ENCODE peak calls at places on chromosomes 2 and 18, in seven cellular contexts. E is pancreas, G is foreskin keratinocyte, W is heart left ventricle, V is IMR-90, D is mucosa of descending colon, K is transverse colon. O is an unnamed sample.

GRCh38 chr2:232984451-232985207 is 28.4 kb downstream of the NGEF start:
- DNase-seq in D (peak; percentile 19), E (no peak), W (no peak), V (no peak), K (no peak), G (no peak), O (no peak)

GRCh38 chr2:45839388-45840251 is 188.1 kb downstream of the PRKCE start:
- DNase-seq in K (no peak), V (peak; percentile 18), D (no peak), E (no peak), W (no peak), G (no peak), O (no peak)

GRCh38 chr18:73040247-73040646 is 172.5 kb upstream of the NETO1 start:
- DNase-seq in W (no peak), V (no peak), G (no peak), K (no peak), E (no peak), D (no peak), O (no peak)

GRCh38 chr2:180376076-180376475 is 369.0 kb upstream of the CWC22 start:
- DNase-seq in G (peak; percentile 15), K (no peak), V (peak; percentile 30), D (no peak), W (no peak), E (no peak), O (no peak)

GRCh38 chr18:71020342-71021096 is 731.7 kb downstream of the SOCS6 start:
- DNase-seq in W (no peak), E (no peak), K (no peak), D (no peak), G (peak; percentile 3), V (peak; percentile 50), O (no peak)

GRCh38 chr2:151670346-151670745 is 63.9 kb downstream of the NEB start:
- DNase-seq in G (no peak), K (no peak), V (no peak), E (no peak), D (no peak), W (no peak), O (no peak)

GRCh38 chr2:168935810-168936581 is 34.9 kb downstream of the G6PC2 start:
- DNase-seq in D (no peak), G (peak; percentile 41), E (no peak), W (no peak), V (peak; percentile 19), K (no peak), O (no peak)

GRCh38 chr2:224039080-224039769 is at the start of gene SERPINE2:
- DNase-seq in W (peak; percentile 60), G (peak; percentile 73), D (peak; percentile 67), V (peak; percentile 37), E (no peak), K (peak; percentile 47), O (no peak)

GRCh38 chr2:66431840-66432511 is 2.9 kb upstream of the MEIS1 start:
- DNase-seq in W (peak; percentile 21), G (no peak), V (no peak), K (no peak), D (peak; percentile 27), E (peak; percentile 46), O (no peak)

GRCh38 chr2:229660951-229661350 is 53.4 kb downstream of the DNER start:
- DNase-seq in E (no peak), V (no peak), W (no peak), G (peak; percentile 72), K (no peak), D (no peak), O (no peak)

GRCh38 chr18:68035709-68036522 is 519.4 kb upstream of the DSEL start:
- DNase-seq in K (no peak), E (no peak), W (peak; percentile 22), D (peak; percentile 16), V (peak; percentile 48), G (no peak), O (no peak)

GRCh38 chr2:234853739-234854138 is 98.1 kb upstream of the SH3BP4 start:
- DNase-seq in D (no peak), K (no peak), V (peak; percentile 19), E (no peak), W (no peak), G (no peak), O (no peak)

GRCh38 chr2:61425605-61426155 is 45.2 kb downstream of the USP34 start:
- DNase-seq in K (no peak), V (no peak), G (no peak), D (no peak), E (no peak), W (no peak), O (no peak)

GRCh38 chr2:219417374-219417773 is 803 bp upstream of the DES start:
- DNase-seq in V (no peak), E (no peak), D (no peak), G (no peak), K (no peak), W (peak; percentile 89), O (no peak)

GRCh38 chr2:107001964-107002696 is 116.2 kb upstream of the ST6GAL2 start:
- DNase-seq in D (no peak), K (no peak), G (no peak), W (no peak), V (peak; percentile 61), E (no peak), O (no peak)

GRCh38 chr2:205482399-205483065 is 199.8 kb upstream of the NRP2 start:
- DNase-seq in W (no peak), K (no peak), G (no peak), V (peak; percentile 36), E (no peak), D (no peak), O (peak; percentile 81)

GRCh38 chr18:28007841-28008240 is 169.1 kb downstream of the CDH2 start:
- DNase-seq in V (peak; percentile 18), D (no peak), W (no peak), E (no peak), K (no peak), G (no peak), O (no peak)

GRCh38 chr2:128667391-128667790 is 348.7 kb upstream of the HS6ST1 start:
- DNase-seq in V (no peak), W (no peak), K (no peak), E (no peak), G (no peak), D (no peak), O (no peak)

GRCh38 chr18:6521804-6522418 is 107.2 kb upstream of the L3MBTL4 start:
- DNase-seq in G (peak; percentile 41), W (no peak), E (no peak), K (peak; percentile 50), D (no peak), V (peak; percentile 47), O (no peak)

GRCh38 chr2:235447210-235447609 is 46.6 kb upstream of the AGAP1 start:
- DNase-seq in K (no peak), G (peak; percentile 35), W (no peak), D (no peak), V (peak; percentile 30), E (no peak), O (no peak)

DNA sequence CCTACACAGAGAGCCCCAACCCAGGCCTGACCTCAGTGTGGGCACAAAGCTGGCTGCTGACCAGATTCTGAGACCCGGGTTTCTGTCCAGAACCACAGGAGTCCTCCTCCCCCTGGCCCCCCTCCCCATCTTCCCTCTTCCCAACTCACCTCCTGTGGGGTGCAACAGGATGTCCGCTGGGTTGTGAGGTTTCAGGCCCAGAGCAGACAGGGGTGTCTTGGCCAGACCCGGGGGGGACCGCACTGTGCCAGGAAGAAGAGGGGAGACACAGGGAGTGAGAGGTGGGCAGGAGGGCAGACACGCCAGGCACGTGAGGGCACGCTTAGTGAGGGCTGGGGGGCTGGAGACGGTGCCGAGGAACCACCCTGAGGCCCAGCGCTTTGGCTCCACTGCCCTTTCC is 171.5 kb downstream of the TNS1 start:
- DNase-seq in K (no peak), E (no peak), W (no peak), G (no peak), D (no peak), V (no peak), O (no peak)
- H3K4me1 ChIP-seq in K (peaks cover 25% of the 10 kb centered on the region), E (no peaks in the 10 kb centered on the region), W (peaks cover 81% of the 10 kb centered on the region), G (no peaks in the 10 kb centered on the region), D (peaks cover 4% of the 10 kb centered on the region), V (peaks cover 4% of the 10 kb centered on the region), O (peaks cover 86% of the 10 kb centered on the region)

DNA sequence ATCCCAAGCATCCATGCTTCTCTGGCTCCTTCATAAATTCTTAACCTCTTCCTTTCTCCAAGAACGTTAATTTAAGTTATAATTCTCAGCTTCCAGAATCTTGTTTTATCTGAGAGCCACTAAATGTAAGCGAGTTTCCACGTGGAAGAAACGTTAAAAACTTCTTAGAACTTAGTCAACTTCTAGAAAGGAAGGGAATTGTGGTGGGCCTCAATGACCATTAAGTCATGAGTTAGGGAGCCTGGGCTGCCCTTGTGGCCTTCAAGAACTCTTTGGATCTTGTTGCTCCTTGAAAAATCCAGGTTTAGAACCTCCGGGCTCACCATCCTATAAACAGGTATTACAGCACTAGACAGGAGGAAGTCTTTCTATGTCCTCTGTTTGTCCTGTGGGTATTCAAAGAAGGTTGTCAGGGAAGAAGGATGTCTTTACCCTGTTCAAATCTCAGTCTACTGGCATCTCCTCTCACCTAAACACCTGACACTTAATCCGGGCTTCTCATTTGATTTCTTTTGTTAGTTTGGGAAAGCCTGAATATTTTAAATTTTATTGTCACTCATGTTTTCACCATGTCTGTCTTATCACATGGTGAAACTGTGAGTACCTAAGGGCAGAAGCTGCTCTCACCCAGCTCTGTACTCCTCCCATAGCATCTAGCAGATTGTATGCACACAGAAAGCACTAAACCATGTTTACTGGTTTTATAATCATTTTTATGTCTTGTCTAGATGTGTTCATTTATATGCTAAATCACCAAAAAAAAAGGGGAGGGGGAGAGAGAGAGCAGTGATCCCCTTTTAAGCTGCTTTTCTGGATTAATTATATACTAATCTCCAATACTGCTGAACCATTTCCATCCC is 6.3 kb downstream of the RND3 start:
- DNase-seq in W (no peak), E (no peak), D (no peak), G (peak; percentile 72), V (peak; percentile 39), K (no peak), O (no peak)
- H3K4me1 ChIP-seq in W (peaks cover 71% of the 10 kb centered on the region), E (peaks cover 4% of the 10 kb centered on the region), D (peaks cover 60% of the 10 kb centered on the region), G (peaks cover 77% of the 10 kb centered on the region), V (peaks cover 4% of the 10 kb centered on the region), K (peaks cover 89% of the 10 kb centered on the region), O (peaks cover 87% of the 10 kb centered on the region)

GRCh38 chr2:186979439-186980116 is 130.6 kb upstream of the ZSWIM2 start:
- DNase-seq in D (no peak), W (no peak), G (no peak), E (no peak), K (no peak), V (no peak), O (peak; percentile 90)

GRCh38 chr2:186980787-186981550 is 132.0 kb upstream of the ZSWIM2 start:
- DNase-seq in V (no peak), E (no peak), W (no peak), G (no peak), D (no peak), K (no peak), O (peak; percentile 64)

GRCh38 chr2:186980117-186980442 is 131.1 kb upstream of the ZSWIM2 start:
- DNase-seq in E (no peak), V (no peak), D (no peak), K (no peak), W (no peak), G (no peak), O (no peak)

GRCh38 chr2:186984481-186984880 is 135.5 kb upstream of the ZSWIM2 start:
- DNase-seq in V (no peak), W (no peak), D (no peak), K (no peak), G (no peak), E (no peak), O (peak; percentile 37)

GRCh38 chr2:186984966-186985365 is 136.0 kb upstream of the ZSWIM2 start:
- DNase-seq in V (no peak), D (no peak), K (no peak), W (no peak), G (no peak), E (no peak), O (peak; percentile 74)
- H3K4me1 ChIP-seq in V (no peaks in the 10 kb centered on the region), D (no peaks in the 10 kb centered on the region), K (no peaks in the 10 kb centered on the region), W (no peaks in the 10 kb centered on the region), G (no peaks in the 10 kb centered on the region), E (no peaks in the 10 kb centered on the region), O (no peaks in the 10 kb centered on the region)

GRCh38 chr2:49901202-49901865 is 747.0 kb upstream of the FSHR start:
- DNase-seq in D (no peak), K (no peak), G (peak; percentile 3), V (no peak), W (no peak), E (no peak), O (no peak)
- H3K4me1 ChIP-seq in D (no peaks in the 10 kb centered on the region), K (no peaks in the 10 kb centered on the region), G (no peaks in the 10 kb centered on the region), V (no peaks in the 10 kb centered on the region), W (no peaks in the 10 kb centered on the region), E (no peaks in the 10 kb centered on the region), O (no peaks in the 10 kb centered on the region)